ENCODE peak calls at places on chromosomes 11 and 22, in six cellular contexts. One of them, this sample, is unnamed.

GRCh38 chr11:18010271-18010670 is 2.6 kb downstream of the SERGEF start:
- DNase-seq in SK-N-SH: no peak
- DNase-seq in K562: no peak
- DNase-seq in HCT116: no peak
- DNase-seq in GM12878: no peak
- DNase-seq in HepG2: no peak
- DNase-seq in this sample: no peak

GRCh38 chr11:110907629-110908028 is 195.4 kb upstream of the ARHGAP20 start:
- DNase-seq in HepG2: no peak
- DNase-seq in HCT116: no peak
- DNase-seq in GM12878: no peak
- DNase-seq in SK-N-SH: no peak
- DNase-seq in K562: no peak
- DNase-seq in this sample: no peak

GRCh38 chr11:97934572-97935208 is 1086.1 kb upstream of the CNTN5 start:
- DNase-seq in SK-N-SH: no peak
- DNase-seq in HCT116: no peak
- DNase-seq in GM12878: no peak
- DNase-seq in K562: peak; percentile 11
- DNase-seq in HepG2: no peak
- DNase-seq in this sample: no peak

GRCh38 chr11:8808226-8808585 is 102.8 kb upstream of the AKIP1 start:
- DNase-seq in GM12878: no peak
- DNase-seq in SK-N-SH: no peak
- DNase-seq in HepG2: no peak
- DNase-seq in K562: no peak
- DNase-seq in HCT116: no peak
- DNase-seq in this sample: no peak

GRCh38 chr22:48222742-48223487 is 1460.5 kb downstream of the TBC1D22A start:
- DNase-seq in SK-N-SH: no peak
- DNase-seq in K562: no peak
- DNase-seq in GM12878: no peak
- DNase-seq in HepG2: no peak
- DNase-seq in HCT116: no peak
- DNase-seq in this sample: no peak

GRCh38 chr11:10305262-10305963 is 540 bp downstream of the ADM start:
- DNase-seq in HepG2: peak; percentile 33
- DNase-seq in SK-N-SH: peak; percentile 76
- DNase-seq in HCT116: no peak
- DNase-seq in K562: peak; percentile 10
- DNase-seq in GM12878: no peak
- DNase-seq in this sample: no peak

GRCh38 chr22:31272522-31273446 is 19.5 kb downstream of the PIK3IP1 start:
- DNase-seq in HepG2: peak; percentile 52
- DNase-seq in SK-N-SH: peak; percentile 79
- DNase-seq in HCT116: peak; percentile 32
- DNase-seq in GM12878: no peak
- DNase-seq in K562: peak; percentile 43
- DNase-seq in this sample: peak; percentile 58

GRCh38 chr22:21714059-21714770 is 21.4 kb downstream of the YPEL1 start:
- DNase-seq in GM12878: no peak
- DNase-seq in HCT116: no peak
- DNase-seq in K562: no peak
- DNase-seq in HepG2: no peak
- DNase-seq in SK-N-SH: no peak
- DNase-seq in this sample: no peak

GRCh38 chr11:109857637-109858036 is 235.6 kb upstream of the ZC3H12C start:
- DNase-seq in SK-N-SH: no peak
- DNase-seq in HCT116: no peak
- DNase-seq in K562: no peak
- DNase-seq in HepG2: no peak
- DNase-seq in GM12878: no peak
- DNase-seq in this sample: no peak

GRCh38 chr22:30453731-30454510 is 17.9 kb downstream of the SEC14L3 start:
- DNase-seq in HCT116: no peak
- DNase-seq in SK-N-SH: peak; percentile 35
- DNase-seq in HepG2: no peak
- DNase-seq in GM12878: no peak
- DNase-seq in K562: no peak
- DNase-seq in this sample: no peak

GRCh38 chr11:69658606-69659450 is 16.3 kb downstream of the LTO1 start:
- DNase-seq in SK-N-SH: peak; percentile 19
- DNase-seq in HepG2: peak; percentile 48
- DNase-seq in K562: no peak
- DNase-seq in HCT116: no peak
- DNase-seq in GM12878: no peak
- DNase-seq in this sample: no peak

GRCh38 chr22:32617883-32618282 is 143.3 kb downstream of the FBXO7 start:
- DNase-seq in K562: no peak
- DNase-seq in HCT116: no peak
- DNase-seq in GM12878: no peak
- DNase-seq in SK-N-SH: no peak
- DNase-seq in HepG2: no peak
- DNase-seq in this sample: no peak

GRCh38 chr11:74568028-74568427 is 24.4 kb upstream of the POLD3 start:
- DNase-seq in SK-N-SH: no peak
- DNase-seq in HCT116: no peak
- DNase-seq in K562: no peak
- DNase-seq in GM12878: no peak
- DNase-seq in HepG2: no peak
- DNase-seq in this sample: no peak

GRCh38 chr11:19689281-19689975 is 23.2 kb upstream of the NAV2 start:
- DNase-seq in GM12878: no peak
- DNase-seq in K562: no peak
- DNase-seq in SK-N-SH: no peak
- DNase-seq in HCT116: no peak
- DNase-seq in HepG2: no peak
- DNase-seq in this sample: no peak

GRCh38 chr22:36246718-36247117 is 6.2 kb upstream of the APOL1 start:
- DNase-seq in HepG2: no peak
- DNase-seq in SK-N-SH: no peak
- DNase-seq in K562: no peak
- DNase-seq in HCT116: no peak
- DNase-seq in GM12878: no peak
- DNase-seq in this sample: no peak

GRCh38 chr22:31161386-31161785 is 1.4 kb downstream of the RNF185 start:
- DNase-seq in HCT116: no peak
- DNase-seq in HepG2: no peak
- DNase-seq in GM12878: no peak
- DNase-seq in K562: no peak
- DNase-seq in SK-N-SH: no peak
- DNase-seq in this sample: no peak

GRCh38 chr11:73866095-73866579 is 10.5 kb downstream of the COA4 start:
- DNase-seq in HCT116: no peak
- DNase-seq in HepG2: no peak
- DNase-seq in SK-N-SH: peak; percentile 62
- DNase-seq in K562: no peak
- DNase-seq in GM12878: no peak
- DNase-seq in this sample: no peak

GRCh38 chr11:3146612-3147256 is 18.4 kb downstream of the OSBPL5 start:
- DNase-seq in SK-N-SH: peak; percentile 40
- DNase-seq in HCT116: no peak
- DNase-seq in K562: no peak
- DNase-seq in GM12878: no peak
- DNase-seq in HepG2: no peak
- DNase-seq in this sample: no peak

GRCh38 chr11:128335729-128336128 is 251.6 kb downstream of the ETS1 start:
- DNase-seq in SK-N-SH: no peak
- DNase-seq in HCT116: no peak
- DNase-seq in GM12878: no peak
- DNase-seq in K562: no peak
- DNase-seq in HepG2: no peak
- DNase-seq in this sample: no peak

GRCh38 chr11:122215244-122215992 is 99.4 kb upstream of the BLID start:
- DNase-seq in K562: peak; percentile 23
- DNase-seq in SK-N-SH: peak; percentile 88
- DNase-seq in GM12878: no peak
- DNase-seq in HCT116: peak; percentile 51
- DNase-seq in HepG2: peak; percentile 29
- DNase-seq in this sample: peak; percentile 63

GRCh38 chr22:36928181-36928580 is 14.8 kb downstream of the CSF2RB start:
- DNase-seq in GM12878: no peak
- DNase-seq in K562: no peak
- DNase-seq in HepG2: no peak
- DNase-seq in SK-N-SH: peak; percentile 66
- DNase-seq in HCT116: no peak
- DNase-seq in this sample: no peak

GRCh38 chr11:26028294-26028954 is 303.5 kb upstream of the ANO3 start:
- DNase-seq in SK-N-SH: no peak
- DNase-seq in HepG2: peak; percentile 15
- DNase-seq in HCT116: no peak
- DNase-seq in GM12878: no peak
- DNase-seq in K562: no peak
- DNase-seq in this sample: no peak

GRCh38 chr11:69697861-69698260 is 6.0 kb downstream of the FGF19 start:
- DNase-seq in K562: no peak
- DNase-seq in HCT116: no peak
- DNase-seq in SK-N-SH: no peak
- DNase-seq in HepG2: no peak
- DNase-seq in GM12878: no peak
- DNase-seq in this sample: no peak

GRCh38 chr22:44615602-44616180 is 86.3 kb upstream of the PRR5 start:
- DNase-seq in SK-N-SH: peak; percentile 10
- DNase-seq in HCT116: no peak
- DNase-seq in HepG2: no peak
- DNase-seq in K562: no peak
- DNase-seq in GM12878: no peak
- DNase-seq in this sample: no peak

GRCh38 chr22:44617828-44618227 is 84.2 kb upstream of the PRR5 start:
- DNase-seq in HCT116: no peak
- DNase-seq in HepG2: no peak
- DNase-seq in SK-N-SH: no peak
- DNase-seq in K562: no peak
- DNase-seq in GM12878: no peak
- DNase-seq in this sample: no peak

GRCh38 chr22:44616461-44616860 is 85.5 kb upstream of the PRR5 start:
- DNase-seq in K562: no peak
- DNase-seq in SK-N-SH: peak; percentile 16
- DNase-seq in HepG2: no peak
- DNase-seq in GM12878: no peak
- DNase-seq in HCT116: no peak
- DNase-seq in this sample: no peak

GRCh38 chr22:44618400-44618799 is 83.6 kb upstream of the PRR5 start:
- DNase-seq in K562: no peak
- DNase-seq in HepG2: no peak
- DNase-seq in HCT116: no peak
- DNase-seq in GM12878: no peak
- DNase-seq in SK-N-SH: peak; percentile 75
- DNase-seq in this sample: no peak

DNA sequence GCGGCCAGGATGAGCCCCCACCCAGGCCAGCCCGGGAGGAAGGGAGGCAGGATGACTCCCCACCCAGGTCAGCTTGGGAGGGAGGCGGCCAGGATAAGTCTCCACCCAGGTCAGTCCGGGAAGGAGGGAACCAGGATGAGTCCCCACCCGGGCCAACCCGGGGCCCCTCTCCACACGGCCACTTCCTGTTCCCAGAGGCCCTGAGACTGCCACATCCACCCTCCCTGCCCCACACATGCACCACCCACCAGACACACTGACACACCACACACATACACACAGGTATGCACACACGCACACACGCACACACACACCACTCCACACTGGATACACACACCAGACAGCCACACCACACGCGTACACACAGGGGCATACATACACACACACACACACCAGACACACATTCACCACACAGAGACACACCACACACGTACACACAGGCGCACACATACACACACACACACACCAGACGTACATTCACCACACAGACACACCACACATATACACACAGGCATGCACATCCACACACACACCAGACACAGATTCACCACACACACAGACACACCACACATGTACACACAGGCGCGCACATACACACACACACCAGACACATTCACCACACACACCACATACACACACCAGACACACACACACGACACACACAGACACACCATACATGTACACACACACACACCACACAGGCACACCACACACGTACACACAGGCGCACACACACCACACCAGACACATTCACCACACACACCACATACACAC is 84.9 kb upstream of the PRR5 start:
- DNase-seq in HCT116: no peak
- DNase-seq in K562: no peak
- DNase-seq in GM12878: no peak
- DNase-seq in SK-N-SH: peak; percentile 51
- DNase-seq in HepG2: no peak
- DNase-seq in this sample: no peak
- H3K4me1 ChIP-seq in HCT116: no peaks in the 10 kb centered on the region
- H3K4me1 ChIP-seq in K562: peaks cover 16% of the 10 kb centered on the region
- H3K4me1 ChIP-seq in GM12878: no peaks in the 10 kb centered on the region
- H3K4me1 ChIP-seq in SK-N-SH: no peaks in the 10 kb centered on the region
- H3K4me1 ChIP-seq in HepG2: no peaks in the 10 kb centered on the region
- H3K4me1 ChIP-seq in this sample: peaks cover 6% of the 10 kb centered on the region

DNA sequence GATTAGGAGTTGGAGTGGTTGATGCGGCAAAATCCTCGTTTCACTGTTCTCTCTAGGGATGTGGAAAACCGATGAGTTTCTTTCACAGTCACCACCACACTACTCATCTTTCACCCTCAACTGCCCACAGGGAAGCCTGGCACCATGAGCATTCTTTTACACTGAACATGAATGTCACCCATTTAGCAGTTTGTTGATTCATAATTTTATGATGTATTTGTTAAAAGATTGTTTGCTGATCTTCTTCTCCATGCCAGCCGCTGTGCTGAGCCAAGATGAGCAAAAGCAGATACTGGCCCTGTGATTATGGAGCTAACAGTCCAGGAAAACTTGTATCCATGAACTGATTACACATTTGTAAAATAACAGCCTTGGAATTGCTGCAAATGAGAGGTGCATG is 3.9 kb upstream of the SCGB1D2 start:
- DNase-seq in GM12878: no peak
- DNase-seq in SK-N-SH: no peak
- DNase-seq in HepG2: no peak
- DNase-seq in HCT116: no peak
- DNase-seq in K562: no peak
- DNase-seq in this sample: no peak
- TF ChIP-seq YY1 in GM12878: no peak
- TF ChIP-seq YY1 in SK-N-SH: no peak
- TF ChIP-seq YY1 in HepG2: no peak
- TF ChIP-seq YY1 in HCT116: no peak
- TF ChIP-seq YY1 in K562: no peak
- TF ChIP-seq YY1 in this sample: no peak

DNA sequence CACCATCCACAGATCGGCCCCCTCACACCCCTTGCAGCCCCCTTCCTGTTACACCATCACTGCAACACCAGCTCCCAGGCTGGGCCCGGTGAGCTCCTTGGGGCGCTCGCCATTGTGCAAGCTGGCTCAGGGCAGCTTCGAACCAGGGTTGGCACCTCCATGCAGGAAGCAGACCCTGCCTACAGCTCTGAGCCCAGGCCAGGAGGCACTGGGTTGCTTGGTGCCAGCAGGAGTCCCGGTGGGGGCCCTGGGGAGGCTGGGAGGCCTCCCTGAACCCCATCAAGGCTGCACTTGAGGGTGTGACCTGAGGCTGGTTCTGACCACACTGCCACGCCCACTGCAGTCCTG is 417.1 kb downstream of the CTTN start:
- DNase-seq in HepG2: no peak
- DNase-seq in SK-N-SH: no peak
- DNase-seq in GM12878: no peak
- DNase-seq in HCT116: no peak
- DNase-seq in K562: no peak
- DNase-seq in this sample: no peak
- H3K9me3 ChIP-seq in HepG2: no peaks in the 10 kb centered on the region
- H3K9me3 ChIP-seq in SK-N-SH: no peaks in the 10 kb centered on the region
- H3K9me3 ChIP-seq in GM12878: no peaks in the 10 kb centered on the region
- H3K9me3 ChIP-seq in HCT116: no peaks in the 10 kb centered on the region
- H3K9me3 ChIP-seq in K562: no peaks in the 10 kb centered on the region
- H3K9me3 ChIP-seq in this sample: no peaks in the 10 kb centered on the region

GRCh38 chr11:117900144-117900651 is 23.7 kb upstream of the FXYD6 start:
- DNase-seq in HCT116: no peak
- DNase-seq in GM12878: peak; percentile 60
- DNase-seq in K562: no peak
- DNase-seq in HepG2: no peak
- DNase-seq in SK-N-SH: no peak
- DNase-seq in this sample: no peak
- H3K4me1 ChIP-seq in HCT116: no peaks in the 10 kb centered on the region
- H3K4me1 ChIP-seq in GM12878: peaks cover 4% of the 10 kb centered on the region
- H3K4me1 ChIP-seq in K562: no peaks in the 10 kb centered on the region
- H3K4me1 ChIP-seq in HepG2: no peaks in the 10 kb centered on the region
- H3K4me1 ChIP-seq in SK-N-SH: no peaks in the 10 kb centered on the region
- H3K4me1 ChIP-seq in this sample: no peaks in the 10 kb centered on the region